ENCODE peak calls at places on chromosomes 1 and 21, in four cellular contexts. S is A549, L is H1, J is PC-3. O is an unnamed sample. For H3K4me1, the result is how much of the 10 kb centered on the place peaks cover.

GRCh38 chr1:244960904-244961303 is 96.6 kb upstream of the HNRNPU start:
- DNase-seq in L (no peak), S (no peak), J (no peak), O (no peak)

GRCh38 chr1:158146165-158146564 is 34.5 kb upstream of the CD1D start:
- DNase-seq in J (peak), S (peak), L (no peak), O (no peak)

GRCh38 chr1:56788588-56788987 is 30.6 kb downstream of the FYB2 start:
- DNase-seq in S (no peak), L (no peak), J (peak), O (peak)

GRCh38 chr1:19467199-19468187 is 17.8 kb downstream of the CAPZB start:
- DNase-seq in J (no peak), L (no peak), S (no peak), O (no peak)

GRCh38 chr1:54273092-54273836 is 73.3 kb downstream of the MRPL37 start:
- DNase-seq in J (no peak), L (peak), S (no peak), O (peak)

GRCh38 chr1:52769346-52770033 is 43.2 kb downstream of the ZYG11B start:
- DNase-seq in J (no peak), S (no peak), L (no peak), O (no peak)

GRCh38 chr1:77370588-77371306 is 88.9 kb downstream of the AK5 start:
- DNase-seq in L (no peak), J (peak), S (no peak), O (no peak)

GRCh38 chr21:26909972-26910371 is 56.9 kb downstream of the ADAMTS5 start:
- DNase-seq in S (no peak), J (peak), L (peak), O (peak)

GRCh38 chr1:65788762-65789161 is 3.9 kb upstream of the PDE4B start:
- DNase-seq in S (no peak), J (no peak), L (no peak), O (no peak)

GRCh38 chr21:42125571-42126544 is 54.7 kb downstream of the UMODL1 start:
- DNase-seq in L (no peak), J (peak), S (peak), O (no peak)

GRCh38 chr1:234921266-234922062 is 207.2 kb downstream of the TOMM20 start:
- DNase-seq in S (no peak), L (no peak), J (no peak), O (no peak)

GRCh38 chr1:234918216-234918841 is 210.3 kb downstream of the TOMM20 start:
- DNase-seq in J (no peak), S (no peak), L (no peak), O (peak)

GRCh38 chr1:234919061-234919755 is 209.4 kb downstream of the TOMM20 start:
- DNase-seq in S (no peak), L (no peak), J (no peak), O (peak)

GRCh38 chr1:234920843-234921140 is 207.8 kb downstream of the TOMM20 start:
- DNase-seq in L (no peak), J (no peak), S (no peak), O (no peak)

GRCh38 chr1:234920136-234920842 is 208.3 kb downstream of the TOMM20 start:
- DNase-seq in S (no peak), J (no peak), L (no peak), O (no peak)
- H3K4me1 ChIP-seq in S (under half), J (under half), L (under half), O (half or more)

DNA sequence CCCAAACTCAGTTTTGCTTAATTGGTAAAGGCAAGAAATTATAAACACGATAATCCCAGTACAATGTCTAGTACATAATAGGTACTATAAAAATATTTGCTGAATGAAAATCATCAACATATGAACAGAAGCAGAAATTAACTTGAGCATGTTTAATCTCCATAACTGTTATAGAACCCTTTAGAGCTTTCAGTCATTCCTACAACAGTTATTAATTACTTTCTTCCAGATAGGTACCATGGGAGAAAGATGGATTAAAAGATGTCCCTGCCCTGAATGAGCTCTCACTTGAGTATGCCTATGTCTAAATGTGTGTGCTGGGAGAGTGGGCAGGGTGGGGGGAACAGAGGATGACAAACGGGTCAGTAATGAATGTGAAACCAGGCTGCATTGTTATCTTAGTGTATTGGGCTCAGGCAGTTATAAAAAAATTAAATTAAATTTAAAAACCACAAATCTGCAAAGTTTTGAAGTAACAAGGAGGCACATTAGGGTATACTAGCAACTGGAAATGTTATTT is 2.4 kb downstream of the EPS15 start:
- DNase-seq in S (no peak), J (no peak), L (no peak), O (no peak)
- H3K4me3 ChIP-seq in S (no peak), J (peak), L (no peak), O (peak)

DNA sequence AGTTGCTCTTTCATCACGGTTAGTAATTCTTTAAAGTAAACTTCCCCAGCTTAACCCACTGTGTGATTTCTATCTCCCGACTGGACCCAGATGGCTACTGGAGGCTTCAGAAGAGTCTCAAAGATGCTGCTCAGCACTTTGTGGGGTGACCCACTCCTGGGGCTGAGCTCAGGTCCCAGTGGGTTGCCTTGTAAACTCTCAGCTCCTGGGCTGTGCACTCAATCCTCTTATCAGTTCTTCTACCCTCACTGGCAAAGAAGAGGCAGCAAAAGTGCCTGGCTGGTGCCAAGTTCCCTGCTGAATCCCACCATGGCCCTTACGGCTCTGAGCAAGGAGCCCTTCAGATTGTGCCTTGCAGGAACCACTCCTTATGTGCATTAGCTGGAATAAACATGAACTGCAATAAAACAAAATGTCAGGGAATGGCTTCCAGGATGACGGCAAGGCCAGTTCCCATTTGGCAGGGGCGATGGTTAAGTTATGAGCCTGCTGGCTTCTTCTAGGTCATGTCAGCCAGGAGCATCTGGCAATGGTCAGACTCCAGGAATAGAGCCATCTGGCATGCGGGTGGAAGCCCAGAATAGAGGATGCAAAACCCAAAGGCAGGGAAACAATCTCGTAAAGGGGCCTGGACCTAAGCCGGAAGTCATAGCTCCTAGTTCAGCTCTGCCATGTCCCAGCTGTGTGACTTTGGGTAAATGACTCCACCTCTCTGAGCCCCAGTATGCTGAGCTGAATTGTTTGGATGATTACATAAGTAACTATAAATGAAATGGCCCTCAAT is 6.7 kb downstream of the MYOC start:
- DNase-seq in L (no peak), S (no peak), J (no peak), O (peak)
- TF ChIP-seq CTCF in L (no peak), S (no peak), J (no peak), O (no peak)

GRCh38 chr1:231925864-231926263 is 299.3 kb downstream of the DISC1 start:
- DNase-seq in S (no peak), J (no peak), L (no peak), O (no peak)

GRCh38 chr1:231926340-231926739 is 299.8 kb downstream of the DISC1 start:
- DNase-seq in J (peak), L (no peak), S (no peak), O (no peak)

GRCh38 chr1:231924183-231924582 is 297.6 kb downstream of the DISC1 start:
- DNase-seq in S (no peak), L (no peak), J (no peak), O (no peak)

GRCh38 chr1:231921951-231922350 is 295.4 kb downstream of the DISC1 start:
- DNase-seq in S (no peak), J (no peak), L (no peak), O (no peak)

DNA sequence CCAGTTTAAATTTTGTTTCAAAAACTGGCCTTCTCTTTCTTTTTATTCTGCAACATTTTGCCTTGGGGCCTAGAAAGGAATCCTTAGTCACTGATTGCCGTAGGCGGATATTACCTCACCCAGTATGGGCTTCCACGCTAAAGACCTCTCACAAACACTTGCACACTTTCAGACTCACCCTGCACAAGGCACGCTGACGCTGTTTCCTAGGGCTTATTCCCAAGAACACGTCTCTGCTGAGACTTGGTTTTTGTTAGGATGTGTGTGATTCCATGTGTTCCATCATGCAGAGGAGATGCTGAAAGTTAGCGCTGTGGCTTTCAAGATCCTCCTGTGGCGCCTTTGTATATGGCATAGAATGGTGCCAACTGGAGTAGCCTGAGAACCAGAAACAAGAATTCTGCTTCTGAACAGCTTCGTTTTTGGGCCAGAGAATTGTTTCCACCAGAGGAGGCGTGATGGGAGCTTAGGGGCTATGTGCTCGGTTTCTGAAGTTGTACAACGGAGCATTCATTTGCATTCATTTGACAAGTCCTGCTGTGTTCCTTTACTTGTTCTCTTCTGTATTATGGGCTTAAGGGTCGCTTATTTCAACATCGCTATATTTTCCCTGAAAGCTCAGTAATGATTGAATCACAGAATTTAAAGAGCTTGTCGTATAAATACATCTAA is 297.0 kb downstream of the DISC1 start:
- DNase-seq in J (no peak), L (no peak), S (no peak), O (no peak)
- H3K4me1 ChIP-seq in J (under half), L (under half), S (under half), O (half or more)

GRCh38 chr21:46285761-46286667 is at the start of gene YBEY:
- DNase-seq in J (peak), S (peak), L (peak), O (peak)

GRCh38 chr21:46286668-46286982 is 483 bp downstream of the YBEY start:
- DNase-seq in J (no peak), S (no peak), L (no peak), O (no peak)

GRCh38 chr21:46289655-46290178 is 3.6 kb downstream of the YBEY start:
- DNase-seq in L (no peak), S (no peak), J (no peak), O (no peak)

GRCh38 chr21:46285206-46285661 is at the start of gene MCM3AP:
- DNase-seq in L (no peak), S (no peak), J (no peak), O (no peak)

DNA sequence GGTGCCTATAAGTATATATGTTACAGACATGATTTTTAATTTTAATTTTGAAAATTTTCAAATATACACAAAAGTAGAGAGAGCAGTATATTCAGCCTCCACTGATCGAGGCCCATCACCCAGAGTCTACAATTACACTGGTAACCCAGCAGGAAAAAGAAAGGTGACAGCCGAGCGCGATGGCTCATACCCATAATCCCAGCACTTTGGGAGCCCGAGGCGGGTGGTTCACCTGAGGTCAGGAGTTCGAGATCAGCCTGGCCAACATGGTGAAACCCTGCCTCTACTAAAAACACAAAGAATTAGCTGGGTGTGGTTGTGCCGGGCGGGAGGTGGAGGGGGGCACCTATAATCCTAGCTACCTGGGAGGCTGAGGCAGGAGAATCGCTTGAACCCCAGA is 1.4 kb downstream of the YBEY start:
- DNase-seq in J (no peak), S (no peak), L (no peak), O (no peak)
- H3K4me3 ChIP-seq in J (peak), S (no peak), L (peak), O (no peak)

GRCh38 chr1:183318433-183318832 is 99.7 kb downstream of the NMNAT2 start:
- DNase-seq in S (peak), J (peak), L (no peak), O (peak)
- TF ChIP-seq CTCF in S (peak), J (peak), L (peak), O (peak)

DNA sequence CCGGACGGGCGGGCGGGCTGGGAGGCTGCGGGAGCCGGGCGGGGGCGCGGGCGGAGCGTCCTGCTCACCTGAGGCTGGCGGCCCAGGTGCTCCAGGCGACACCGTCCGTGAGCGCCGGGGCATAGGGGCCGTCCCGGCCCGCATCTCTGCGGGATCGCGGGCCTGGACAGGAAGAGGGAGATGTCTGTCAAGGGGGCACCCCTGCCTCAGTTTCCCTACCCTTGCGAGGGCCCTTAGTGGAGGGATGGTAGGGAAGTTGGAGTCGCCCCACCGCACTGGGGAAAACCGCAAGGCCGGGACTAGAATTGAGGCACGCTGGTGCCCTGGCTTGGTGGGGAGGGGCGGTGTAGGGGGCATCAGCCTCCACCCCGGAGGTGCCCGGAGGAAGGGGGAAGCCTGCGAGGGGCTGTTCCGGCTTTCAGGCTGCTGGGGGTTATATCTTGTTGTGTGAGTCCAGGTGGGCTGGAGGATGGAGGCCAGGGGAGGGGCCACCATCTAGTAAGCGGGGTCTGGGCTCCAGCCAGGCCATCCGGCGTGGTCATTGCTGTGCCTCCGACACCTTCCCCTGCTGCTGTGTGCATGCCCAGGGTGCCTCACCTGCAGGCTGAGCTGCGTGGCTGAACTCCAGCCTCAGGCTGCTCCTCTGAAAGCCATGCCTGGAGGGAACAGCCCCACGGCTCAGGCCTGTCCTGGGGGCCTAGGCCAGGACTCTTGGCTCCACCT is 582 bp downstream of the VWA1 start:
- DNase-seq in J (no peak), L (no peak), S (no peak), O (no peak)
- H3K4me1 ChIP-seq in J (under half), L (under half), S (half or more), O (half or more)

GRCh38 chr1:160682983-160683886 is 28.4 kb downstream of the CD48 start:
- DNase-seq in L (no peak), S (no peak), J (no peak), O (no peak)
- H3K4me3 ChIP-seq in L (no peak), S (no peak), J (no peak), O (no peak)

GRCh38 chr1:1665815-1666251 is 7.0 kb upstream of the CDK11B start:
- DNase-seq in S (peak), L (peak), J (no peak), O (no peak)
- TF ChIP-seq CTCF in S (peak), L (peak), J (peak), O (peak)

DNA sequence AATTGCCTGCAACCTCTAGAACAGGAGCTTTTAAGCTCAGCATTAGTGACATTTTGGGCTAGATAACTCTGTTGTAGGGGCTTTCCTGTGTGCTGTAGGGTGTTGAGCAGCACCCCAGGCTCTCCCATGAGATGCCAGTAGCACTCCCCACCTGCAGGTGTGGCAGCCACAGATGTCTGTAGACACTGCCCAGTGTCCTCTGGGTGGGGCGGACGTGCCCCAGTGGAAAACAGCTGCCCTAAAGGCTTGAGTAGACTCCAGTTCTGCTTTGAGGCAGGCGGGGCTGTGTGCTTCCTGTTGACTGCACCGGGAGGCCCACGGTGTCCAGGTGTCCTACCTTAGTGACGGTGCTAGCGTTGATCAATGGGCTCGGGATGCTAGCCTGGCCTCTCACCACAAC is 16.9 kb upstream of the PWP2 start:
- DNase-seq in L (peak), J (no peak), S (no peak), O (no peak)
- H3K4me1 ChIP-seq in L (under half), J (under half), S (under half), O (under half)